ENCODE peak calls at places on chromosomes 11 and 22, in seven cellular contexts. A is K562, X is H1, D is HCT116, Y is SK-N-SH, J is GM12878, R is HepG2. Z is an unnamed sample.

GRCh38 chr22:30301995-30302809 is 12.9 kb upstream of the CASTOR1 start:
- DNase-seq in A (no peak), X (no peak), D (no peak), Y (no peak), J (no peak), R (no peak), Z (peak)

GRCh38 chr11:16158426-16158994 is 197.8 kb downstream of the SOX6 start:
- DNase-seq in A (no peak), X (no peak), D (no peak), Y (no peak), J (no peak), R (no peak), Z (no peak)

GRCh38 chr11:113578715-113579250 is 103.6 kb upstream of the DRD2 start:
- DNase-seq in A (no peak), X (peak), D (no peak), Y (no peak), J (no peak), R (no peak), Z (no peak)

GRCh38 chr11:93694586-93694985 is 33.1 kb downstream of the CEP295 start:
- DNase-seq in A (no peak), X (no peak), D (no peak), Y (no peak), J (no peak), R (no peak), Z (no peak)

GRCh38 chr11:72643547-72643946 is 30.7 kb downstream of the PDE2A start:
- DNase-seq in A (no peak), X (no peak), D (peak), Y (no peak), J (no peak), R (no peak), Z (no peak)

GRCh38 chr11:83159901-83160865 is 3.3 kb downstream of the PCF11 start:
- DNase-seq in A (no peak), X (no peak), D (no peak), Y (no peak), J (no peak), R (no peak), Z (peak)

GRCh38 chr22:22358136-22358535 is 113.5 kb downstream of the VPREB1 start:
- DNase-seq in A (no peak), X (no peak), D (no peak), Y (no peak), J (no peak), R (no peak), Z (no peak)

GRCh38 chr22:32158712-32159533 is at the start of gene C22orf42:
- DNase-seq in A (no peak), X (no peak), D (no peak), Y (no peak), J (no peak), R (no peak), Z (no peak)

GRCh38 chr11:45739866-45740265 is 65.1 kb upstream of the SLC35C1 start:
- DNase-seq in A (no peak), X (no peak), D (no peak), Y (no peak), J (no peak), R (no peak), Z (no peak)

GRCh38 chr11:32962016-32962415 is 53.7 kb upstream of the DEPDC7 start:
- DNase-seq in A (no peak), X (no peak), D (no peak), Y (no peak), J (no peak), R (no peak), Z (no peak)

GRCh38 chr11:13009921-13010736 is 1.0 kb downstream of the RASSF10 start:
- DNase-seq in A (no peak), X (peak), D (no peak), Y (peak), J (no peak), R (no peak), Z (peak)

GRCh38 chr11:101363706-101364275 is 220.0 kb downstream of the TRPC6 start:
- DNase-seq in A (no peak), X (no peak), D (no peak), Y (no peak), J (no peak), R (no peak), Z (no peak)

GRCh38 chr11:78210000-78210608 is 21.4 kb downstream of the USP35 start:
- DNase-seq in A (no peak), X (no peak), D (no peak), Y (no peak), J (no peak), R (no peak), Z (no peak)

GRCh38 chr11:60159868-60160267 is 23.0 kb downstream of the MS4A6A start:
- DNase-seq in A (no peak), X (no peak), D (no peak), Y (no peak), J (no peak), R (no peak), Z (no peak)

GRCh38 chr11:69969890-69970784 is 108.0 kb upstream of the ANO1 start:
- DNase-seq in A (peak), X (no peak), D (no peak), Y (no peak), J (no peak), R (peak), Z (no peak)

GRCh38 chr22:42376721-42377177 is 55.5 kb downstream of the NFAM1 start:
- DNase-seq in A (peak), X (no peak), D (no peak), Y (peak), J (no peak), R (no peak), Z (no peak)

GRCh38 chr22:19928207-19928606 is 13.4 kb upstream of the COMT start:
- DNase-seq in A (no peak), X (no peak), D (no peak), Y (no peak), J (no peak), R (no peak), Z (no peak)

GRCh38 chr11:855343-855674 is 12.7 kb downstream of the TSPAN4 start:
- DNase-seq in A (no peak), X (no peak), D (no peak), Y (no peak), J (no peak), R (no peak), Z (no peak)

GRCh38 chr11:67646535-67647336 is 3.8 kb downstream of the ACY3 start:
- DNase-seq in A (no peak), X (no peak), D (no peak), Y (no peak), J (peak), R (no peak), Z (no peak)

GRCh38 chr11:2513441-2513840 is 68.6 kb downstream of the KCNQ1 start:
- DNase-seq in A (no peak), X (no peak), D (no peak), Y (peak), J (no peak), R (no peak), Z (no peak)

GRCh38 chr11:4887591-4887990 is 5.9 kb downstream of the OR51T1 start:
- DNase-seq in A (no peak), X (no peak), D (no peak), Y (no peak), J (no peak), R (no peak), Z (no peak)

GRCh38 chr11:72001834-72002591 is 3.3 kb downstream of the IL18BP start:
- DNase-seq in A (no peak), X (no peak), D (no peak), Y (no peak), J (no peak), R (no peak), Z (no peak)

GRCh38 chr11:102457865-102458264 is 5.3 kb upstream of the TMEM123 start:
- DNase-seq in A (no peak), X (no peak), D (no peak), Y (no peak), J (no peak), R (no peak), Z (no peak)

GRCh38 chr11:44534215-44534711 is 31.2 kb upstream of the CD82 start:
- DNase-seq in A (no peak), X (no peak), D (no peak), Y (no peak), J (no peak), R (no peak), Z (no peak)

GRCh38 chr22:35959121-35959800 is 69.4 kb downstream of the RBFOX2 start:
- DNase-seq in A (no peak), X (no peak), D (no peak), Y (peak), J (no peak), R (no peak), Z (no peak)

GRCh38 chr11:117827521-117828511 is 3.3 kb upstream of the FXYD2 start:
- DNase-seq in A (no peak), X (peak), D (no peak), Y (no peak), J (no peak), R (no peak), Z (no peak)

GRCh38 chr11:104098555-104098954 is 62.1 kb downstream of the DDI1 start:
- DNase-seq in A (no peak), X (no peak), D (no peak), Y (no peak), J (no peak), R (no peak), Z (no peak)

GRCh38 chr22:37492428-37493344 is 6.5 kb upstream of the MFNG start:
- DNase-seq in A (peak), X (peak), D (no peak), Y (peak), J (no peak), R (no peak), Z (peak)

GRCh38 chr11:32792111-32792947 is 2.1 kb downstream of the CCDC73 start:
- DNase-seq in A (no peak), X (no peak), D (peak), Y (no peak), J (no peak), R (no peak), Z (no peak)

GRCh38 chr22:30562391-30562790 is 12.1 kb downstream of the GAL3ST1 start:
- DNase-seq in A (no peak), X (no peak), D (peak), Y (no peak), J (no peak), R (no peak), Z (no peak)

GRCh38 chr11:68380786-68381622 is 68.6 kb downstream of the LRP5 start:
- DNase-seq in A (no peak), X (no peak), D (no peak), Y (no peak), J (no peak), R (no peak), Z (peak)

GRCh38 chr11:113550179-113550578 is 75.0 kb upstream of the DRD2 start:
- DNase-seq in A (no peak), X (peak), D (no peak), Y (peak), J (no peak), R (no peak), Z (no peak)

GRCh38 chr11:83033972-83034672 is 37.6 kb downstream of the RAB30 start:
- DNase-seq in A (no peak), X (no peak), D (no peak), Y (peak), J (no peak), R (no peak), Z (no peak)

GRCh38 chr11:134391170-134391569 is 20.9 kb downstream of the B3GAT1 start:
- DNase-seq in A (peak), X (no peak), D (no peak), Y (no peak), J (no peak), R (no peak), Z (no peak)
- TF ChIP-seq JUND in A (no peak), X (no peak), D (no peak), Y (no peak), J (no peak), R (no peak), Z (no peak)

DNA sequence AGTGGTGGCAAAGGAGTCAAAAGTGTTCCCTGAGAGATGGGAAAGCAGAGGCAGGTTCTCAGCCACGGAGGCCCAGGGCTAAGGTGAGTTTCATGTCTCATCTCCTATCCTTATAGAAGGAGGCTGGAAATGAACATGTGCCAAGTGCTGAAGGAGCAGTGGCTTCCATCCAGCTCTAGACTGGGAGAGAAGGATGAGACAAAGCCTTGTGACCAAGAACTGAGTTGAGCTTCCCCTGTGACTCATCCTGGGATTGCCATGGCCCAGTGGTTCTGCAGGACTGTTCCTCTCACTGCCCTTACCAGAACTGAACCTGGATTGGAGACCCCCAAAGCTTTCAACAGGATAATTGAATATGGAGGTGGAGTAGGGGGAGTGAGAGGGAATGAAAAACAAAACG is 16.7 kb upstream of the OR9Q1 start:
- DNase-seq in A (no peak), X (no peak), D (no peak), Y (no peak), J (no peak), R (no peak), Z (no peak)
- TF ChIP-seq JUND in A (no peak), X (no peak), D (no peak), Y (no peak), J (no peak), R (no peak), Z (no peak)

GRCh38 chr11:61694971-61695706 is 14.9 kb downstream of the DAGLA start:
- DNase-seq in A (no peak), X (no peak), D (no peak), Y (peak), J (no peak), R (peak), Z (peak)
- TF ChIP-seq JUND in A (no peak), X (no peak), D (no peak), Y (no peak), J (no peak), R (no peak), Z (no peak)

DNA sequence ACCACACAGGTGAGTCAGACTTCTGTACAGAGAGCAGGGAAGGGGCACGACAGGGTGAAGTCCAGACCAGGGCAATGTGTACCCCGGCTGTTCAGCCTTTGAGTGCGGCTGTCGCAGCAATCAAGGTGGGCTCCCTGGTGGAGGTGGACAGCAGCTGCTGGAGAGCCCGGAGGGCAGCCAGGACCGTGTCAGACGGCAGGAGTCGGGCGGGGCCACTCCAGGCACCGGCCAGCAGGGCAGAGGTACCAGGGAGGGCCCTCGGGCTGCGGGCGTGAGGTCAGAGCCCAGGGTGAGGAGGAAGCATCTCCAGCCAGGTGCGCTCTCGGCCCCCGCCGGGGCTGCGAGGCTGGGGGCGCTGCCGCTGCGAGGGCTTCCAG is 802 bp upstream of the PIM3 start:
- DNase-seq in A (no peak), X (no peak), D (no peak), Y (peak), J (no peak), R (peak), Z (no peak)
- TF ChIP-seq JUND in A (no peak), X (no peak), D (no peak), Y (no peak), J (no peak), R (no peak), Z (no peak)